ENCODE peak calls at places on chromosomes 2 and 18, in six cellular contexts. I is stimulated activated CD8-positive, alpha-beta memory T cell treated with anti-CD3 and anti-CD28 coated beads, Interleukin-4, amount 100 ng/mL, for 4 hours; L is smooth muscle cell of the brain vasculature; P is HTR-8/SVneo; K is RWPE2; G is B cell. X is an unnamed sample.

GRCh38 chr2:73290049-73290839 is 3.1 kb downstream of the EGR4 start:
- DNase-seq in I (no peak), L (no peak), P (peak), K (no peak), G (no peak), X (peak)

GRCh38 chr18:35458677-35459441 is 38.9 kb downstream of the INO80C start:
- DNase-seq in I (no peak), L (no peak), P (peak), K (no peak), G (no peak), X (peak)

GRCh38 chr2:55616509-55617159 is 788 bp downstream of the PPP4R3B start:
- DNase-seq in I (peak), L (no peak), P (peak), K (no peak), G (peak), X (peak)

GRCh38 chr2:235229236-235229635 is 264.6 kb upstream of the AGAP1 start:
- DNase-seq in I (no peak), L (no peak), P (no peak), K (no peak), G (no peak), X (no peak)

GRCh38 chr2:70300771-70301343 is 1.0 kb downstream of the FAM136A start:
- DNase-seq in I (no peak), L (no peak), P (no peak), K (no peak), G (no peak), X (no peak)

GRCh38 chr2:188207554-188207953 is 84.1 kb upstream of the GULP1 start:
- DNase-seq in I (no peak), L (no peak), P (no peak), K (no peak), G (no peak), X (no peak)

GRCh38 chr2:71889991-71890684 is 257.5 kb downstream of the CYP26B1 start:
- DNase-seq in I (no peak), L (no peak), P (no peak), K (no peak), G (no peak), X (no peak)

GRCh38 chr2:98908909-98909308 is 27.1 kb downstream of the CRACDL start:
- DNase-seq in I (no peak), L (no peak), P (no peak), K (no peak), G (no peak), X (no peak)

GRCh38 chr2:129821445-129821844 is 158.0 kb upstream of the RAB6C start:
- DNase-seq in I (no peak), L (no peak), P (no peak), K (no peak), G (no peak), X (no peak)

GRCh38 chr18:67092141-67092540 is 424.4 kb downstream of the DSEL start:
- DNase-seq in I (no peak), L (no peak), P (no peak), K (no peak), G (no peak), X (no peak)

GRCh38 chr2:201254331-201254730 is 6.0 kb upstream of the CASP8 start:
- DNase-seq in I (no peak), L (no peak), P (no peak), K (no peak), G (no peak), X (peak)

GRCh38 chr18:13372405-13372995 is 153.9 kb downstream of the LDLRAD4 start:
- DNase-seq in I (no peak), L (no peak), P (no peak), K (no peak), G (no peak), X (no peak)

GRCh38 chr2:24084386-24085375 is at the start of gene TP53I3:
- DNase-seq in I (peak), L (peak), P (peak), K (peak), G (peak), X (peak)

GRCh38 chr2:33212151-33212550 is 264.3 kb upstream of the RASGRP3 start:
- DNase-seq in I (no peak), L (peak), P (no peak), K (no peak), G (no peak), X (no peak)

GRCh38 chr2:39506215-39506614 is 69.1 kb upstream of the MAP4K3 start:
- DNase-seq in I (no peak), L (no peak), P (no peak), K (no peak), G (no peak), X (no peak)

GRCh38 chr2:72220170-72220569 is 72.5 kb upstream of the CYP26B1 start:
- DNase-seq in I (no peak), L (no peak), P (no peak), K (no peak), G (no peak), X (no peak)

GRCh38 chr2:67289921-67290371 is 107.2 kb upstream of the ETAA1 start:
- DNase-seq in I (no peak), L (no peak), P (peak), K (no peak), G (no peak), X (peak)

GRCh38 chr2:118095610-118096009 is 7.3 kb downstream of the INSIG2 start:
- DNase-seq in I (no peak), L (no peak), P (no peak), K (no peak), G (no peak), X (no peak)

X was measured in PC-9.